ENCODE peak calls at places on chromosomes 3 and 15, in six cellular contexts. C, F, W, E, U and Q are unnamed samples.

GRCh38 chr15:100692259-100692658 is 89.9 kb downstream of the ASB7 start:
- DNase-seq in U (peak; percentile 58), W (no peak), E (no peak), F (peak; percentile 83), C (no peak), Q (no peak)

GRCh38 chr3:191100516-191100915 is 98.5 kb upstream of the OSTN start:
- DNase-seq in W (no peak), F (no peak), C (no peak), E (no peak), U (no peak), Q (no peak)

GRCh38 chr3:53030864-53031445 is 14.9 kb downstream of the SFMBT1 start:
- DNase-seq in U (no peak), E (peak; percentile 38), C (peak; percentile 53), F (no peak), W (no peak), Q (no peak)

GRCh38 chr3:99023590-99024192 is 122.2 kb upstream of the DCBLD2 start:
- DNase-seq in W (peak; percentile 3), U (peak; percentile 53), C (no peak), F (peak; percentile 38), E (peak; percentile 21), Q (no peak)

GRCh38 chr3:33467786-33468185 is 27.6 kb upstream of the UBP1 start:
- DNase-seq in W (no peak), E (no peak), U (peak; percentile 26), F (peak; percentile 12), C (no peak), Q (no peak)

GRCh38 chr3:63043631-63044030 is 168.4 kb upstream of the CADPS start:
- DNase-seq in C (no peak), U (peak; percentile 46), F (peak; percentile 72), E (no peak), W (no peak), Q (no peak)

GRCh38 chr3:171068658-171069057 is 42.1 kb upstream of the SLC2A2 start:
- DNase-seq in F (peak; percentile 34), E (no peak), W (no peak), C (no peak), U (peak; percentile 29), Q (no peak)

GRCh38 chr15:45635191-45635638 is 386 bp downstream of the SQOR start:
- DNase-seq in F (no peak), W (no peak), C (peak; percentile 51), E (peak; percentile 57), U (peak; percentile 43), Q (no peak)

GRCh38 chr3:195823286-195823685 is 11.6 kb upstream of the MUC4 start:
- DNase-seq in F (peak; percentile 7), C (no peak), W (no peak), U (no peak), E (no peak), Q (no peak)